ENCODE peak calls at places on chromosomes 1 and 21, in five cellular contexts. A, Z, C, M and H are unnamed samples.

GRCh38 chr1:2554621-2555387 is 1.4 kb upstream of the TNFRSF14 start:
- DNase-seq in A (peak), Z (no peak), C (peak), M (no peak), H (no peak)

GRCh38 chr1:192579319-192579738 is 3.8 kb downstream of the RGS1 start:
- DNase-seq in A (no peak), Z (no peak), C (peak), M (no peak), H (no peak)

GRCh38 chr1:226609836-226610455 is 61.4 kb downstream of the STUM start:
- DNase-seq in A (no peak), Z (no peak), C (no peak), M (no peak), H (no peak)

GRCh38 chr1:179798213-179798863 is 55.2 kb downstream of the FAM163A start:
- DNase-seq in A (no peak), Z (no peak), C (no peak), M (no peak), H (no peak)

GRCh38 chr1:8516793-8517556 is 199.1 kb downstream of the SLC45A1 start:
- DNase-seq in A (no peak), Z (no peak), C (no peak), M (no peak), H (no peak)

GRCh38 chr1:58249729-58250586 is 296.6 kb downstream of the OMA1 start:
- DNase-seq in A (no peak), Z (no peak), C (no peak), M (peak), H (no peak)

GRCh38 chr1:6109688-6110087 is 64.0 kb downstream of the KCNAB2 start:
- DNase-seq in A (no peak), Z (no peak), C (no peak), M (no peak), H (no peak)

GRCh38 chr1:169513208-169513607 is 27.5 kb upstream of the SLC19A2 start:
- DNase-seq in A (no peak), Z (no peak), C (no peak), M (no peak), H (no peak)

GRCh38 chr1:91997607-91998195 is 32.1 kb upstream of the EPHX4 start:
- DNase-seq in A (no peak), Z (peak), C (peak), M (peak), H (peak)

GRCh38 chr1:27597511-27598216 is 6.3 kb downstream of the AHDC1 start:
- DNase-seq in A (no peak), Z (no peak), C (no peak), M (no peak), H (no peak)

GRCh38 chr21:43767980-43768867 is 7.9 kb downstream of the CSTB start:
- DNase-seq in A (no peak), Z (no peak), C (no peak), M (no peak), H (peak)

GRCh38 chr1:152110860-152111514 is 4.3 kb downstream of the TCHH start:
- DNase-seq in A (no peak), Z (peak), C (peak), M (peak), H (no peak)

GRCh38 chr1:198179556-198179981 is 22.8 kb downstream of the NEK7 start:
- DNase-seq in A (no peak), Z (no peak), C (peak), M (no peak), H (no peak)

GRCh38 chr1:14786104-14786675 is 187.7 kb downstream of the KAZN start:
- DNase-seq in A (no peak), Z (no peak), C (no peak), M (no peak), H (no peak)

GRCh38 chr1:53409695-53410094 is 49.5 kb upstream of the DMRTB1 start:
- DNase-seq in A (no peak), Z (no peak), C (no peak), M (no peak), H (no peak)

GRCh38 chr1:190168116-190168515 is 309.5 kb downstream of the BRINP3 start:
- DNase-seq in A (no peak), Z (no peak), C (no peak), M (no peak), H (no peak)

GRCh38 chr1:248402748-248403147 is at the start of gene OR2T1:
- DNase-seq in A (no peak), Z (no peak), C (no peak), M (no peak), H (no peak)

GRCh38 chr1:44707112-44707881 is 23.7 kb downstream of the RNU5D-1 start:
- DNase-seq in A (no peak), Z (no peak), C (no peak), M (no peak), H (peak)

GRCh38 chr1:84785231-84785630 is 95.0 kb upstream of the SSX2IP start:
- DNase-seq in A (no peak), Z (no peak), C (no peak), M (no peak), H (no peak)

GRCh38 chr1:115067460-115067859 is 21.8 kb downstream of the TSPAN2 start:
- DNase-seq in A (no peak), Z (no peak), C (no peak), M (no peak), H (peak)

GRCh38 chr1:33610391-33610790 is 137.9 kb downstream of the ZSCAN20 start:
- DNase-seq in A (no peak), Z (no peak), C (no peak), M (no peak), H (no peak)

GRCh38 chr1:6116137-6116536 is 64.0 kb downstream of the CHD5 start:
- DNase-seq in A (no peak), Z (no peak), C (no peak), M (no peak), H (no peak)

GRCh38 chr21:36883532-36884486 is 82.7 kb downstream of the HLCS start:
- DNase-seq in A (no peak), Z (no peak), C (no peak), M (no peak), H (no peak)

GRCh38 chr21:31872452-31873274 is at the start of gene HUNK:
- DNase-seq in A (peak), Z (no peak), C (peak), M (peak), H (peak)

GRCh38 chr1:116113615-116114014 is 2.4 kb downstream of the MAB21L3 start:
- DNase-seq in A (no peak), Z (no peak), C (no peak), M (no peak), H (no peak)

GRCh38 chr21:35833991-35834390 is 226.3 kb downstream of the SETD4 start:
- DNase-seq in A (no peak), Z (no peak), C (no peak), M (no peak), H (no peak)

GRCh38 chr1:243409284-243409683 is 153.4 kb downstream of the SDCCAG8 start:
- DNase-seq in A (no peak), Z (no peak), C (no peak), M (peak), H (no peak)

GRCh38 chr1:247905899-247906503 is 10.6 kb downstream of the OR2W3 start:
- DNase-seq in A (no peak), Z (no peak), C (no peak), M (no peak), H (no peak)

GRCh38 chr1:235624751-235625192 is 24.8 kb downstream of the GNG4 start:
- DNase-seq in A (no peak), Z (no peak), C (no peak), M (no peak), H (no peak)

GRCh38 chr1:156926175-156926574 is 5.7 kb downstream of the LRRC71 start:
- DNase-seq in A (peak), Z (no peak), C (peak), M (no peak), H (no peak)

GRCh38 chr1:32859915-32860314 is 10.8 kb downstream of the FNDC5 start:
- DNase-seq in A (no peak), Z (no peak), C (no peak), M (no peak), H (no peak)

GRCh38 chr1:31633117-31633516 is 11.6 kb downstream of the PEF1 start:
- DNase-seq in A (no peak), Z (no peak), C (peak), M (no peak), H (no peak)